ENCODE peak calls at places on chromosomes 16 and 17, in seven cellular contexts. One of them, this sample, is unnamed.

GRCh38 chr16:77213542-77214108 is 14.4 kb downstream of the SYCE1L start:
- DNase-seq in heart right ventricle: no peak
- DNase-seq in astrocyte of the spinal cord: peak; percentile 88
- DNase-seq in lung: peak; percentile 39
- DNase-seq in Peyer's patch: no peak
- DNase-seq in neural progenitor cell: no peak
- DNase-seq in HL-60: no peak
- DNase-seq in this sample: peak; percentile 40

GRCh38 chr16:4176794-4177438 is 60.7 kb upstream of the ADCY9 start:
- DNase-seq in neural progenitor cell: no peak
- DNase-seq in HL-60: peak; percentile 66
- DNase-seq in heart right ventricle: no peak
- DNase-seq in lung: no peak
- DNase-seq in astrocyte of the spinal cord: peak; percentile 26
- DNase-seq in Peyer's patch: no peak
- DNase-seq in this sample: no peak

GRCh38 chr16:720507-720989 is 398 bp upstream of the ANTKMT start:
- DNase-seq in HL-60: no peak
- DNase-seq in neural progenitor cell: peak; percentile 81
- DNase-seq in Peyer's patch: no peak
- DNase-seq in astrocyte of the spinal cord: peak; percentile 69
- DNase-seq in lung: no peak
- DNase-seq in heart right ventricle: no peak
- DNase-seq in this sample: no peak

GRCh38 chr16:10269632-10270031 is 87.4 kb upstream of the GRIN2A start:
- DNase-seq in Peyer's patch: no peak
- DNase-seq in neural progenitor cell: no peak
- DNase-seq in heart right ventricle: no peak
- DNase-seq in astrocyte of the spinal cord: no peak
- DNase-seq in HL-60: no peak
- DNase-seq in lung: no peak
- DNase-seq in this sample: no peak

GRCh38 chr17:17186551-17187505 is 19.3 kb downstream of the PLD6 start:
- DNase-seq in Peyer's patch: no peak
- DNase-seq in neural progenitor cell: no peak
- DNase-seq in lung: no peak
- DNase-seq in HL-60: no peak
- DNase-seq in heart right ventricle: no peak
- DNase-seq in astrocyte of the spinal cord: peak; percentile 13
- DNase-seq in this sample: peak; percentile 7

GRCh38 chr16:86566966-86567700 is 504 bp downstream of the FOXC2 start:
- DNase-seq in astrocyte of the spinal cord: peak; percentile 88
- DNase-seq in HL-60: no peak
- DNase-seq in lung: no peak
- DNase-seq in neural progenitor cell: peak; percentile 82
- DNase-seq in heart right ventricle: peak; percentile 41
- DNase-seq in Peyer's patch: no peak
- DNase-seq in this sample: no peak

GRCh38 chr16:86844691-86845090 is 266.3 kb downstream of the FOXL1 start:
- DNase-seq in HL-60: no peak
- DNase-seq in Peyer's patch: no peak
- DNase-seq in lung: no peak
- DNase-seq in heart right ventricle: no peak
- DNase-seq in neural progenitor cell: no peak
- DNase-seq in astrocyte of the spinal cord: no peak
- DNase-seq in this sample: no peak

GRCh38 chr17:7882068-7882467 is 6.5 kb upstream of the CHD3 start:
- DNase-seq in astrocyte of the spinal cord: no peak
- DNase-seq in heart right ventricle: no peak
- DNase-seq in neural progenitor cell: no peak
- DNase-seq in Peyer's patch: peak; percentile 12
- DNase-seq in HL-60: no peak
- DNase-seq in lung: no peak
- DNase-seq in this sample: no peak

GRCh38 chr17:75832652-75833400 is 11.4 kb downstream of the UNC13D start:
- DNase-seq in heart right ventricle: no peak
- DNase-seq in Peyer's patch: peak; percentile 34
- DNase-seq in neural progenitor cell: no peak
- DNase-seq in astrocyte of the spinal cord: no peak
- DNase-seq in lung: no peak
- DNase-seq in HL-60: no peak
- DNase-seq in this sample: no peak

GRCh38 chr17:68822752-68823289 is 132.4 kb downstream of the ABCA8 start:
- DNase-seq in neural progenitor cell: no peak
- DNase-seq in Peyer's patch: no peak
- DNase-seq in heart right ventricle: no peak
- DNase-seq in lung: no peak
- DNase-seq in astrocyte of the spinal cord: no peak
- DNase-seq in HL-60: no peak
- DNase-seq in this sample: no peak

GRCh38 chr17:987931-988330 is 8.4 kb upstream of the NXN start:
- DNase-seq in lung: no peak
- DNase-seq in astrocyte of the spinal cord: no peak
- DNase-seq in heart right ventricle: no peak
- DNase-seq in Peyer's patch: no peak
- DNase-seq in neural progenitor cell: no peak
- DNase-seq in HL-60: no peak
- DNase-seq in this sample: no peak

GRCh38 chr17:5281814-5282638 is at the start of gene RABEP1:
- DNase-seq in neural progenitor cell: peak; percentile 97
- DNase-seq in HL-60: peak; percentile 55
- DNase-seq in astrocyte of the spinal cord: peak; percentile 92
- DNase-seq in lung: peak; percentile 93
- DNase-seq in Peyer's patch: peak; percentile 90
- DNase-seq in heart right ventricle: peak; percentile 96
- DNase-seq in this sample: peak; percentile 23

GRCh38 chr17:78853926-78854394 is 13.3 kb upstream of the USP36 start:
- DNase-seq in Peyer's patch: no peak
- DNase-seq in lung: no peak
- DNase-seq in heart right ventricle: no peak
- DNase-seq in neural progenitor cell: no peak
- DNase-seq in astrocyte of the spinal cord: no peak
- DNase-seq in HL-60: no peak
- DNase-seq in this sample: no peak

GRCh38 chr17:57121308-57122042 is 36.4 kb downstream of the AKAP1 start:
- DNase-seq in Peyer's patch: no peak
- DNase-seq in neural progenitor cell: peak; percentile 74
- DNase-seq in HL-60: no peak
- DNase-seq in heart right ventricle: no peak
- DNase-seq in lung: no peak
- DNase-seq in astrocyte of the spinal cord: peak; percentile 52
- DNase-seq in this sample: peak; percentile 4

GRCh38 chr17:40828454-40829039 is 6.1 kb upstream of the KRT10 start:
- DNase-seq in Peyer's patch: no peak
- DNase-seq in heart right ventricle: no peak
- DNase-seq in astrocyte of the spinal cord: peak; percentile 71
- DNase-seq in neural progenitor cell: no peak
- DNase-seq in lung: no peak
- DNase-seq in HL-60: no peak
- DNase-seq in this sample: no peak

GRCh38 chr17:40371261-40371929 is 6.9 kb upstream of the GJD3 start:
- DNase-seq in HL-60: no peak
- DNase-seq in neural progenitor cell: no peak
- DNase-seq in Peyer's patch: no peak
- DNase-seq in heart right ventricle: no peak
- DNase-seq in lung: no peak
- DNase-seq in astrocyte of the spinal cord: no peak
- DNase-seq in this sample: no peak

GRCh38 chr17:1565860-1566259 is 3.3 kb upstream of the PITPNA start:
- DNase-seq in neural progenitor cell: no peak
- DNase-seq in HL-60: peak; percentile 38
- DNase-seq in astrocyte of the spinal cord: no peak
- DNase-seq in lung: no peak
- DNase-seq in Peyer's patch: no peak
- DNase-seq in heart right ventricle: no peak
- DNase-seq in this sample: no peak

GRCh38 chr16:31569360-31569717 is 41.6 kb downstream of the AHSP start:
- DNase-seq in HL-60: no peak
- DNase-seq in lung: no peak
- DNase-seq in neural progenitor cell: peak; percentile 34
- DNase-seq in Peyer's patch: no peak
- DNase-seq in astrocyte of the spinal cord: no peak
- DNase-seq in heart right ventricle: no peak
- DNase-seq in this sample: no peak

GRCh38 chr16:54935411-54936085 is 4.9 kb downstream of the IRX5 start:
- DNase-seq in neural progenitor cell: no peak
- DNase-seq in lung: no peak
- DNase-seq in Peyer's patch: no peak
- DNase-seq in HL-60: no peak
- DNase-seq in astrocyte of the spinal cord: peak; percentile 48
- DNase-seq in heart right ventricle: no peak
- DNase-seq in this sample: no peak

GRCh38 chr16:54937673-54938350 is 7.1 kb downstream of the IRX5 start:
- DNase-seq in neural progenitor cell: no peak
- DNase-seq in HL-60: no peak
- DNase-seq in Peyer's patch: no peak
- DNase-seq in astrocyte of the spinal cord: no peak
- DNase-seq in heart right ventricle: no peak
- DNase-seq in lung: no peak
- DNase-seq in this sample: no peak

GRCh38 chr16:54938351-54939346 is 8.0 kb downstream of the IRX5 start:
- DNase-seq in lung: no peak
- DNase-seq in neural progenitor cell: peak; percentile 70
- DNase-seq in Peyer's patch: no peak
- DNase-seq in heart right ventricle: no peak
- DNase-seq in astrocyte of the spinal cord: peak; percentile 25
- DNase-seq in HL-60: no peak
- DNase-seq in this sample: no peak

GRCh38 chr16:54936086-54936978 is 5.7 kb downstream of the IRX5 start:
- DNase-seq in heart right ventricle: peak; percentile 35
- DNase-seq in lung: no peak
- DNase-seq in astrocyte of the spinal cord: peak; percentile 54
- DNase-seq in HL-60: peak; percentile 30
- DNase-seq in neural progenitor cell: peak; percentile 89
- DNase-seq in Peyer's patch: no peak
- DNase-seq in this sample: no peak

GRCh38 chr16:54936979-54937672 is 6.5 kb downstream of the IRX5 start:
- DNase-seq in astrocyte of the spinal cord: peak; percentile 74
- DNase-seq in HL-60: peak; percentile 30
- DNase-seq in lung: peak; percentile 72
- DNase-seq in heart right ventricle: peak; percentile 52
- DNase-seq in Peyer's patch: no peak
- DNase-seq in neural progenitor cell: peak; percentile 93
- DNase-seq in this sample: no peak
- TF ChIP-seq CTCF in astrocyte of the spinal cord: peak; percentile 91
- TF ChIP-seq CTCF in HL-60: peak; percentile 35
- TF ChIP-seq CTCF in lung: no peak
- TF ChIP-seq CTCF in heart right ventricle: peak; percentile 73
- TF ChIP-seq CTCF in Peyer's patch: no peak
- TF ChIP-seq CTCF in neural progenitor cell: peak; percentile 95
- TF ChIP-seq CTCF in this sample: peak; percentile 86

GRCh38 chr16:30416624-30417298 is 9.4 kb downstream of the ZNF771 start:
- DNase-seq in heart right ventricle: no peak
- DNase-seq in lung: no peak
- DNase-seq in Peyer's patch: no peak
- DNase-seq in astrocyte of the spinal cord: no peak
- DNase-seq in neural progenitor cell: no peak
- DNase-seq in HL-60: no peak
- DNase-seq in this sample: no peak
- H3K4me3 ChIP-seq in heart right ventricle: peak overlapping the region; percentile 66
- H3K4me3 ChIP-seq in lung: no peak overlapping the region
- H3K4me3 ChIP-seq in Peyer's patch: peak overlapping the region; percentile 46
- H3K4me3 ChIP-seq in astrocyte of the spinal cord: peak overlapping the region; percentile 45
- H3K4me3 ChIP-seq in neural progenitor cell: peak overlapping the region; percentile 49
- H3K4me3 ChIP-seq in HL-60: peak overlapping the region; percentile 52
- H3K4me3 ChIP-seq in this sample: peak overlapping the region; percentile 62

DNA sequence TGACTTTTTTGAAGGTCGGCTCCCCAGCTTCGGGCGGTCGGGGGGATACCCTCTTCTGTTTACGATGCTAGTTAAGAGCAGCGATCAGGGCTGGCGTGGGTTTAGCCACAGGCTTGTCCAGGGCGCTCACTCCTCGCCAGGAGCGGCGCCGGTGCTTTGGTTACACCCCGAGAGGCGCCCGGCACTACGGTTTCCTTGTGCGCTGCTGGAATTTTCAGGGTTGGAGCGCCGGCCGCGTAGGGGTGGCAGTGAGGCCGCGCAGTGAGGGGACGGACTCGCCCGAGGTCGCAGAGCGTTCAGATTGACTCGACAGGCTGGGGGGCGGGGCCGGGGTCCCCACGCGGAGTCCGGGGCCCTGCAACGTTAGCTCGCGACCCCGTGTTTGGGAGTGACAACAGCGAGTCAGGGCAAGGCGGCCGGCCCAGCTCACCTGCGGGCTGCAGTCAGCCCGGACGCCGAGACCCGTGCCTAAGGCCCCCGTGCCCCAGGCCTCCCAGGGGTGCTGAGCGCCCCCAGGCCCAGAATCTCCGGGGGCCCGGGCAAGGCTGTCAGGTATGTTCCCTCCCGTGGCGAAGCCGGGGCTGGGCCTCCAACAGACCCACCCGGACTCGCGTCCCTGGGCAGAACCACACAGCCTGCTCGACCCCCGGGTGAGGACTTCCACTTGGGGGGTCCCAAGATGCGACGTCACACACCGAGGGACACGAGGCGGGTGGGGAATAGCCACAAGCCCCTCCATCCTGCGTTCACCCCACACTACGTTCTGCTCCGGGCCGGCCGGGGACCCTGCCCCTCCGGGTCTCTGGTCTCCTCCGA is 1.3 kb upstream of the ACTG1 start:
- DNase-seq in heart right ventricle: peak; percentile 73
- DNase-seq in Peyer's patch: peak; percentile 56
- DNase-seq in HL-60: peak; percentile 49
- DNase-seq in lung: peak; percentile 60
- DNase-seq in neural progenitor cell: peak; percentile 85
- DNase-seq in astrocyte of the spinal cord: peak; percentile 78
- DNase-seq in this sample: no peak
- TF ChIP-seq CTCF in heart right ventricle: no peak
- TF ChIP-seq CTCF in Peyer's patch: no peak
- TF ChIP-seq CTCF in HL-60: no peak
- TF ChIP-seq CTCF in lung: no peak
- TF ChIP-seq CTCF in neural progenitor cell: peak; percentile 3
- TF ChIP-seq CTCF in astrocyte of the spinal cord: peak; percentile 12
- TF ChIP-seq CTCF in this sample: peak; percentile 3

DNA sequence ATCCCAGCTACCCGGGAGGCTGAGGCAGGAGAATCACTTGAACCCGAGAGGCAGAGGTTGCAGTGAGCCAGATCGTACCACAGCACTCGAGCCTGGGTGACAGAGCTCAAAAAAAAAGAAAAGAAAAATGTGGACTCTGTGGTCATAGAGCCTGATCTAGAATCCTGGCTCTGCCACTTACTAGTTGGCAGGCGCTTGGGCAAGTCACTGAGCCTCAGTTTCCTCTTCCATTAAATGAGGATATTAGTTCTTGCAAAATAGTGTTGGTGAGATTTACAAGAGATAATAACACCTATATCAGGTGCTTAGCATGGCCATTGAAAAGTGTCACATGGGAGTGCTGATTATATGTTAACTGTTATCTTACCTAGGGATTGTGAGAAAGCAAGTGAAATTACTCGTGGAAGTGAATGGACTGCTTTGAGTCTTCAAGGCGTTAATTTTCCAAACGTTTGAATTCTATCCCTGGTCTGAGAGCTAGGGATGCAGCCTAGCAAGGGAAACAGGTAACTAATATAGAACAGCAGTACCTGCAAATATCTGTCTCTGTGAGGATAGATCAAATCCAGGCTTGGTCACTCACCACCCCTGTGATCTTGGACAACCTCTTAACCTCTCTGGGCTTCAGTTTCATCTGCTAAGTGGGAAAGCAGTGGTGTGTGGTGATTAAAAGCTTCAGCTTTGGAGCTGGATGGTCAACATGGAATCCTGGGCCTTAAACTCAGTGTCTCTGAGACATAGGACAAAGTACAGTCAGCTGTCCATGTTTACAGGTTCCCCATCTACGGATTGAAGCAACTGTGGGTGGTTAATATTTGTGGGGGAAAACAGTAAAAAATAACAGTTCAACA is 953 bp upstream of the NSMCE1 start:
- DNase-seq in astrocyte of the spinal cord: no peak
- DNase-seq in Peyer's patch: no peak
- DNase-seq in HL-60: no peak
- DNase-seq in neural progenitor cell: no peak
- DNase-seq in heart right ventricle: no peak
- DNase-seq in lung: no peak
- DNase-seq in this sample: no peak
- H3K4me3 ChIP-seq in astrocyte of the spinal cord: peak overlapping the region; percentile 86
- H3K4me3 ChIP-seq in Peyer's patch: peak overlapping the region; percentile 71
- H3K4me3 ChIP-seq in HL-60: peak overlapping the region; percentile 98
- H3K4me3 ChIP-seq in neural progenitor cell: peak overlapping the region; percentile 60
- H3K4me3 ChIP-seq in heart right ventricle: peak overlapping the region; percentile 81
- H3K4me3 ChIP-seq in lung: no peak overlapping the region
- H3K4me3 ChIP-seq in this sample: no peak overlapping the region

This sample was measured in AG04449.